ENCODE peak calls at places on chromosomes 1 and 21, in five cellular contexts. One of them, this sample, is unnamed.

GRCh38 chr21:41142051-41142795 is 25.7 kb upstream of the BACE2 start:
- DNase-seq in kidney: no peak
- DNase-seq in GM12865: no peak
- DNase-seq in brain microvascular endothelial cell: peak
- DNase-seq in left lung: no peak
- DNase-seq in this sample: peak

GRCh38 chr1:2196901-2197638 is 2.5 kb upstream of the FAAP20 start:
- DNase-seq in kidney: peak
- DNase-seq in GM12865: no peak
- DNase-seq in brain microvascular endothelial cell: no peak
- DNase-seq in left lung: no peak
- DNase-seq in this sample: no peak

GRCh38 chr21:45334591-45335081 is 46.9 kb upstream of the POFUT2 start:
- DNase-seq in kidney: peak
- DNase-seq in GM12865: no peak
- DNase-seq in brain microvascular endothelial cell: no peak
- DNase-seq in left lung: peak
- DNase-seq in this sample: no peak

GRCh38 chr1:227805606-227806197 is 9.8 kb upstream of the PRSS38 start:
- DNase-seq in kidney: no peak
- DNase-seq in GM12865: no peak
- DNase-seq in brain microvascular endothelial cell: peak
- DNase-seq in left lung: no peak
- DNase-seq in this sample: peak

GRCh38 chr1:238063454-238063853 is 172.7 kb upstream of the ZP4 start:
- DNase-seq in kidney: peak
- DNase-seq in GM12865: peak
- DNase-seq in brain microvascular endothelial cell: no peak
- DNase-seq in left lung: no peak
- DNase-seq in this sample: no peak

GRCh38 chr1:78543941-78544630 is 53.3 kb downstream of the PTGFR start:
- DNase-seq in kidney: no peak
- DNase-seq in GM12865: no peak
- DNase-seq in brain microvascular endothelial cell: no peak
- DNase-seq in left lung: no peak
- DNase-seq in this sample: peak

GRCh38 chr1:159970932-159971342 is 16.9 kb upstream of the SLAMF9 start:
- DNase-seq in kidney: no peak
- DNase-seq in GM12865: no peak
- DNase-seq in brain microvascular endothelial cell: no peak
- DNase-seq in left lung: no peak
- DNase-seq in this sample: no peak

GRCh38 chr1:205316179-205316578 is 5.4 kb downstream of the NUAK2 start:
- DNase-seq in kidney: no peak
- DNase-seq in GM12865: no peak
- DNase-seq in brain microvascular endothelial cell: no peak
- DNase-seq in left lung: no peak
- DNase-seq in this sample: no peak

GRCh38 chr1:41498809-41499208 is 14.3 kb upstream of the EDN2 start:
- DNase-seq in kidney: peak
- DNase-seq in GM12865: no peak
- DNase-seq in brain microvascular endothelial cell: no peak
- DNase-seq in left lung: peak
- DNase-seq in this sample: no peak

GRCh38 chr1:184462990-184463389 is 76.2 kb downstream of the C1orf21 start:
- DNase-seq in kidney: no peak
- DNase-seq in GM12865: no peak
- DNase-seq in brain microvascular endothelial cell: no peak
- DNase-seq in left lung: no peak
- DNase-seq in this sample: no peak

GRCh38 chr1:119108993-119109392 is 31.5 kb downstream of the WARS2 start:
- DNase-seq in kidney: no peak
- DNase-seq in GM12865: no peak
- DNase-seq in brain microvascular endothelial cell: no peak
- DNase-seq in left lung: no peak
- DNase-seq in this sample: no peak

GRCh38 chr21:35641271-35642016 is 418.9 kb downstream of the SETD4 start:
- DNase-seq in kidney: no peak
- DNase-seq in GM12865: no peak
- DNase-seq in brain microvascular endothelial cell: no peak
- DNase-seq in left lung: no peak
- DNase-seq in this sample: peak

GRCh38 chr1:226417830-226418546 is 10.1 kb upstream of the PARP1 start:
- DNase-seq in kidney: no peak
- DNase-seq in GM12865: no peak
- DNase-seq in brain microvascular endothelial cell: no peak
- DNase-seq in left lung: no peak
- DNase-seq in this sample: no peak

GRCh38 chr1:177873238-177873637 is 96.6 kb downstream of the SEC16B start:
- DNase-seq in kidney: no peak
- DNase-seq in GM12865: no peak
- DNase-seq in brain microvascular endothelial cell: peak
- DNase-seq in left lung: peak
- DNase-seq in this sample: peak

GRCh38 chr1:29639741-29640427 is 403.6 kb downstream of the PTPRU start:
- DNase-seq in kidney: peak
- DNase-seq in GM12865: no peak
- DNase-seq in brain microvascular endothelial cell: peak
- DNase-seq in left lung: no peak
- DNase-seq in this sample: no peak

GRCh38 chr1:153390938-153391710 is at the start of gene S100A8:
- DNase-seq in kidney: no peak
- DNase-seq in GM12865: no peak
- DNase-seq in brain microvascular endothelial cell: no peak
- DNase-seq in left lung: peak
- DNase-seq in this sample: no peak

GRCh38 chr1:158024737-158025136 is 31.3 kb downstream of the KIRREL1 start:
- DNase-seq in kidney: no peak
- DNase-seq in GM12865: no peak
- DNase-seq in brain microvascular endothelial cell: no peak
- DNase-seq in left lung: no peak
- DNase-seq in this sample: no peak

GRCh38 chr1:100188617-100189016 is 10.6 kb upstream of the LRRC39 start:
- DNase-seq in kidney: no peak
- DNase-seq in GM12865: peak
- DNase-seq in brain microvascular endothelial cell: peak
- DNase-seq in left lung: no peak
- DNase-seq in this sample: peak

GRCh38 chr1:175193339-175193950 is 869 bp upstream of the KIAA0040 start:
- DNase-seq in kidney: no peak
- DNase-seq in GM12865: no peak
- DNase-seq in brain microvascular endothelial cell: no peak
- DNase-seq in left lung: no peak
- DNase-seq in this sample: no peak

GRCh38 chr1:201686709-201687455 is 142.1 kb upstream of the IPO9 start:
- DNase-seq in kidney: no peak
- DNase-seq in GM12865: no peak
- DNase-seq in brain microvascular endothelial cell: no peak
- DNase-seq in left lung: peak
- DNase-seq in this sample: no peak

GRCh38 chr1:185567006-185567405 is 167.2 kb upstream of the HMCN1 start:
- DNase-seq in kidney: no peak
- DNase-seq in GM12865: peak
- DNase-seq in brain microvascular endothelial cell: peak
- DNase-seq in left lung: no peak
- DNase-seq in this sample: no peak

GRCh38 chr1:198902616-198903140 is 263.8 kb downstream of the PTPRC start:
- DNase-seq in kidney: no peak
- DNase-seq in GM12865: no peak
- DNase-seq in brain microvascular endothelial cell: no peak
- DNase-seq in left lung: no peak
- DNase-seq in this sample: no peak

GRCh38 chr1:187641907-187642306 is 813.2 kb downstream of the PLA2G4A start:
- DNase-seq in kidney: no peak
- DNase-seq in GM12865: no peak
- DNase-seq in brain microvascular endothelial cell: no peak
- DNase-seq in left lung: no peak
- DNase-seq in this sample: no peak

GRCh38 chr1:111052246-111052645 is 87.6 kb downstream of the DRAM2 start:
- DNase-seq in kidney: no peak
- DNase-seq in GM12865: no peak
- DNase-seq in brain microvascular endothelial cell: no peak
- DNase-seq in left lung: no peak
- DNase-seq in this sample: no peak

GRCh38 chr1:14598498-14599172 is at the start of gene KAZN:
- DNase-seq in kidney: peak
- DNase-seq in GM12865: peak
- DNase-seq in brain microvascular endothelial cell: no peak
- DNase-seq in left lung: no peak
- DNase-seq in this sample: no peak

GRCh38 chr1:220457982-220458381 is 70.0 kb upstream of the MARK1 start:
- DNase-seq in kidney: no peak
- DNase-seq in GM12865: no peak
- DNase-seq in brain microvascular endothelial cell: no peak
- DNase-seq in left lung: no peak
- DNase-seq in this sample: no peak

GRCh38 chr1:46442317-46443161 is 47.1 kb upstream of the DMBX1 start:
- DNase-seq in kidney: peak
- DNase-seq in GM12865: peak
- DNase-seq in brain microvascular endothelial cell: peak
- DNase-seq in left lung: peak
- DNase-seq in this sample: no peak

GRCh38 chr1:153805929-153806750 is 30.9 kb downstream of the SLC27A3 start:
- DNase-seq in kidney: no peak
- DNase-seq in GM12865: no peak
- DNase-seq in brain microvascular endothelial cell: no peak
- DNase-seq in left lung: no peak
- DNase-seq in this sample: no peak

GRCh38 chr1:23643668-23644554 is 47.7 kb upstream of the RPL11 start:
- DNase-seq in kidney: no peak
- DNase-seq in GM12865: no peak
- DNase-seq in brain microvascular endothelial cell: no peak
- DNase-seq in left lung: no peak
- DNase-seq in this sample: no peak

GRCh38 chr1:156870734-156871133 is 10.1 kb downstream of the NTRK1 start:
- DNase-seq in kidney: no peak
- DNase-seq in GM12865: no peak
- DNase-seq in brain microvascular endothelial cell: peak
- DNase-seq in left lung: no peak
- DNase-seq in this sample: peak
- H3K4me3 ChIP-seq in kidney: no peak
- H3K4me3 ChIP-seq in GM12865: no peak
- H3K4me3 ChIP-seq in brain microvascular endothelial cell: peak
- H3K4me3 ChIP-seq in left lung: no peak
- H3K4me3 ChIP-seq in this sample: peak

GRCh38 chr21:25350056-25350455 is 257.2 kb downstream of the MRPL39 start:
- DNase-seq in kidney: no peak
- DNase-seq in GM12865: peak
- DNase-seq in brain microvascular endothelial cell: peak
- DNase-seq in left lung: no peak
- DNase-seq in this sample: no peak
- TF ChIP-seq CTCF in kidney: peak
- TF ChIP-seq CTCF in GM12865: peak
- TF ChIP-seq CTCF in brain microvascular endothelial cell: peak
- TF ChIP-seq CTCF in left lung: no peak
- TF ChIP-seq CTCF in this sample: peak

GRCh38 chr1:53602376-53602775 is 136.6 kb downstream of the GLIS1 start:
- DNase-seq in kidney: no peak
- DNase-seq in GM12865: no peak
- DNase-seq in brain microvascular endothelial cell: no peak
- DNase-seq in left lung: peak
- DNase-seq in this sample: no peak

GRCh38 chr1:53601867-53602266 is 137.1 kb downstream of the GLIS1 start:
- DNase-seq in kidney: no peak
- DNase-seq in GM12865: no peak
- DNase-seq in brain microvascular endothelial cell: no peak
- DNase-seq in left lung: peak
- DNase-seq in this sample: no peak

GRCh38 chr1:53605181-53605580 is 133.8 kb downstream of the GLIS1 start:
- DNase-seq in kidney: no peak
- DNase-seq in GM12865: no peak
- DNase-seq in brain microvascular endothelial cell: no peak
- DNase-seq in left lung: peak
- DNase-seq in this sample: no peak

GRCh38 chr1:53604291-53604919 is 134.6 kb downstream of the GLIS1 start:
- DNase-seq in kidney: no peak
- DNase-seq in GM12865: no peak
- DNase-seq in brain microvascular endothelial cell: no peak
- DNase-seq in left lung: no peak
- DNase-seq in this sample: no peak

GRCh38 chr1:53603431-53603830 is 135.5 kb downstream of the GLIS1 start:
- DNase-seq in kidney: no peak
- DNase-seq in GM12865: no peak
- DNase-seq in brain microvascular endothelial cell: no peak
- DNase-seq in left lung: peak
- DNase-seq in this sample: no peak
- H3K4me3 ChIP-seq in kidney: no peak
- H3K4me3 ChIP-seq in GM12865: no peak
- H3K4me3 ChIP-seq in brain microvascular endothelial cell: no peak
- H3K4me3 ChIP-seq in left lung: no peak
- H3K4me3 ChIP-seq in this sample: no peak

GRCh38 chr1:215589650-215590049 is 22.5 kb downstream of the KCTD3 start:
- DNase-seq in kidney: no peak
- DNase-seq in GM12865: no peak
- DNase-seq in brain microvascular endothelial cell: no peak
- DNase-seq in left lung: no peak
- DNase-seq in this sample: no peak

GRCh38 chr1:215594640-215595039 is 27.5 kb downstream of the KCTD3 start:
- DNase-seq in kidney: no peak
- DNase-seq in GM12865: no peak
- DNase-seq in brain microvascular endothelial cell: no peak
- DNase-seq in left lung: no peak
- DNase-seq in this sample: no peak

GRCh38 chr1:215595231-215595630 is 28.1 kb downstream of the KCTD3 start:
- DNase-seq in kidney: no peak
- DNase-seq in GM12865: no peak
- DNase-seq in brain microvascular endothelial cell: no peak
- DNase-seq in left lung: no peak
- DNase-seq in this sample: no peak

DNA sequence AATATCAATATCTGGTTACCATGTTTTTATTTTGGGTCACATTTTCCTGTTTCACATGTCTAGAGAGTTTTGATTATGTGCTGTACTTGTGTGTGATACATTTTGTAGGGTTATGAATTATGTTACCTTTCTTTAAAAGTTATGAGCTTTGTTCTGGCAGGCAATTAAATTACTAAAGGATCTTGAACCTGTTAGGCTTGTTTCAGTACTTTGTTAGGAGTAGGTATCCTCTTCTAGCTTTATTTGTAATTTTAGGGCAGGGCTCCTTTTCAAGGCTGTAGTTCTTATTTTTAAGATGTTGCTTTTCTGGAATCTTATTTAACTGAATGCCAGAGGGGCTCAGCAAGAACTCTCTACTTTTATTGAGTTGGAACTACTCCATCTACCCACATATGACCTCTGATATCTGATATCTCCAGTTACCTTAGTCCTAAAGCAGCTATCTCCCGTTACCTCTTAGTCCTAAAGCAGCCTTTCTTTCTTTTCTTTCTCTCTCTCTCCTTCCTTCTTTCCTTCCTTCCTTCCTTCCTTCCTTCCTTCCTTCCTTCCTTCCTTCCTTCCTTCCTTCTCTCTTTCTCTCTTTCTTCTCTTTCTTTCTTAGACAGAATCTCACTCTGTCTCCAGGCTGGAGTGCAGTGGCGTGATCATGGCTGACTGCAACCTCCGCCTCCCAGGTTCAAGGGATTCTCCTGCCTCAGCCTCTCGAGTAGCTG is 23.8 kb downstream of the KCTD3 start:
- DNase-seq in kidney: no peak
- DNase-seq in GM12865: no peak
- DNase-seq in brain microvascular endothelial cell: no peak
- DNase-seq in left lung: no peak
- DNase-seq in this sample: no peak
- TF ChIP-seq CTCF in kidney: no peak
- TF ChIP-seq CTCF in GM12865: no peak
- TF ChIP-seq CTCF in brain microvascular endothelial cell: no peak
- TF ChIP-seq CTCF in left lung: no peak
- TF ChIP-seq CTCF in this sample: no peak

GRCh38 chr1:27630859-27631491 is 4.0 kb downstream of the FGR start:
- DNase-seq in kidney: peak
- DNase-seq in GM12865: peak
- DNase-seq in brain microvascular endothelial cell: no peak
- DNase-seq in left lung: peak
- DNase-seq in this sample: no peak
- H3K4me3 ChIP-seq in kidney: no peak
- H3K4me3 ChIP-seq in GM12865: peak
- H3K4me3 ChIP-seq in brain microvascular endothelial cell: no peak
- H3K4me3 ChIP-seq in left lung: no peak
- H3K4me3 ChIP-seq in this sample: no peak

This sample was measured in BJ.